ENCODE peak calls at places on chromosomes 1 and 21, in seven cellular contexts. T is T-helper 1 cell; Z is stimulated activated CD4-positive, alpha-beta T cell treated with anti-CD3 and anti-CD28 coated beads, Interleukin-12 subunit alpha, Interleukin-12 subunit beta, amount 100 ng/mL, for 48 hours; A is neural progenitor cell; V is activated CD4-positive, alpha-beta T cell treated with anti-CD3 and anti-CD28 coated beads for 1 hour; E is GM04504; D is ascending aorta. F is an unnamed sample.
A peak's percentile ranks its signal among the peaks of the same experiment; 100 is the strongest.

GRCh38 chr1:223421676-223422075 is 28.5 kb downstream of the CCDC185 start:
- DNase-seq in T (no peak), Z (no peak), A (no peak), V (no peak), E (no peak), D (no peak), F (no peak)

GRCh38 chr1:153795325-153795837 is 20.2 kb downstream of the SLC27A3 start:
- DNase-seq in T (no peak), Z (no peak), A (no peak), V (no peak), E (no peak), D (no peak), F (no peak)

GRCh38 chr1:3630914-3631313 is 6.1 kb downstream of the TPRG1L start:
- DNase-seq in T (no peak), Z (no peak), A (no peak), V (no peak), E (no peak), D (no peak), F (no peak)

GRCh38 chr1:36322786-36323635 is 434 bp downstream of the EVA1B start:
- DNase-seq in T (no peak), Z (peak; percentile 29), A (peak; percentile 69), V (no peak), E (no peak), D (no peak), F (no peak)

GRCh38 chr1:103529746-103530145 is 4.2 kb downstream of the RNPC3 start:
- DNase-seq in T (no peak), Z (peak; percentile 53), A (peak; percentile 58), V (no peak), E (no peak), D (no peak), F (no peak)

GRCh38 chr21:29164330-29164942 is 34.0 kb downstream of the MAP3K7CL start:
- DNase-seq in T (no peak), Z (no peak), A (peak; percentile 44), V (no peak), E (peak; percentile 58), D (no peak), F (peak; percentile 83)

GRCh38 chr1:73100216-73100615 is 817.9 kb upstream of the NEGR1 start:
- DNase-seq in T (no peak), Z (no peak), A (no peak), V (no peak), E (no peak), D (no peak), F (no peak)

GRCh38 chr21:33831962-33832659 is 83.5 kb downstream of the ATP5PO start:
- DNase-seq in T (no peak), Z (no peak), A (no peak), V (no peak), E (no peak), D (no peak), F (no peak)

GRCh38 chr1:62364726-62365125 is 45.5 kb upstream of the KANK4 start:
- DNase-seq in T (no peak), Z (no peak), A (no peak), V (no peak), E (no peak), D (no peak), F (no peak)

GRCh38 chr1:201594575-201595245 is 55.8 kb downstream of the NAV1 start:
- DNase-seq in T (no peak), Z (no peak), A (peak; percentile 82), V (no peak), E (no peak), D (no peak), F (no peak)

GRCh38 chr1:45793942-45794604 is 9.3 kb upstream of the MAST2 start:
- DNase-seq in T (no peak), Z (no peak), A (no peak), V (no peak), E (no peak), D (no peak), F (no peak)